ENCODE peak calls at places on chromosomes 7 and 10, in seven cellular contexts. U is CD4-positive, alpha-beta memory T cell; Y is vagina; A is B cell; C is dorsolateral prefrontal cortex; T is COR-L47; H is tibial artery. P is an unnamed sample.

GRCh38 chr10:79498431-79498830 is 13.9 kb upstream of the EIF5AL1 start:
- DNase-seq in U (no peak), Y (no peak), A (no peak), C (no peak), T (no peak), H (peak), P (no peak)

GRCh38 chr7:151016942-151017341 is 7.4 kb downstream of the ATG9B start:
- DNase-seq in U (peak), Y (no peak), A (no peak), C (no peak), T (no peak), H (no peak), P (no peak)

GRCh38 chr10:21336476-21337170 is 188.9 kb downstream of the SKIDA1 start:
- DNase-seq in U (no peak), Y (no peak), A (no peak), C (no peak), T (no peak), H (no peak), P (no peak)

GRCh38 chr7:51141451-51141971 is 175.1 kb downstream of the COBL start:
- DNase-seq in U (no peak), Y (peak), A (no peak), C (no peak), T (no peak), H (no peak), P (peak)

GRCh38 chr10:110313674-110314073 is 9.0 kb upstream of the SMNDC1 start:
- DNase-seq in U (no peak), Y (no peak), A (no peak), C (no peak), T (no peak), H (no peak), P (no peak)

GRCh38 chr10:48653944-48654698 is 30.6 kb upstream of the WDFY4 start:
- DNase-seq in U (no peak), Y (no peak), A (no peak), C (no peak), T (no peak), H (no peak), P (no peak)

GRCh38 chr10:29255117-29255516 is 33.8 kb upstream of the LYZL1 start:
- DNase-seq in U (no peak), Y (no peak), A (no peak), C (no peak), T (no peak), H (no peak), P (no peak)

GRCh38 chr7:106915407-106915806 is 50.3 kb downstream of the PIK3CG start:
- DNase-seq in U (no peak), Y (no peak), A (no peak), C (no peak), T (no peak), H (no peak), P (no peak)

GRCh38 chr7:78073470-78074382 is 275.2 kb downstream of the PHTF2 start:
- DNase-seq in U (no peak), Y (no peak), A (no peak), C (no peak), T (peak), H (no peak), P (peak)

GRCh38 chr7:229184-229964 is 37.0 kb downstream of the FAM20C start:
- DNase-seq in U (no peak), Y (peak), A (no peak), C (peak), T (no peak), H (peak), P (no peak)

GRCh38 chr10:12186324-12186723 is 9.4 kb downstream of the NUDT5 start:
- DNase-seq in U (no peak), Y (no peak), A (no peak), C (no peak), T (no peak), H (no peak), P (no peak)

GRCh38 chr10:28948045-28948444 is 270.7 kb downstream of the BAMBI start:
- DNase-seq in U (no peak), Y (no peak), A (no peak), C (no peak), T (no peak), H (no peak), P (no peak)

GRCh38 chr10:70784476-70784875 is 701 bp downstream of the TBATA start:
- DNase-seq in U (no peak), Y (peak), A (no peak), C (no peak), T (no peak), H (no peak), P (no peak)

GRCh38 chr10:112279482-112279881 is 3.7 kb upstream of the TECTB start:
- DNase-seq in U (no peak), Y (peak), A (no peak), C (no peak), T (no peak), H (no peak), P (no peak)

GRCh38 chr7:1855396-1856160 is 185.5 kb downstream of the ELFN1 start:
- DNase-seq in U (no peak), Y (no peak), A (peak), C (no peak), T (no peak), H (peak), P (no peak)

GRCh38 chr7:95553939-95554338 is 42.4 kb downstream of the PDK4 start:
- DNase-seq in U (no peak), Y (no peak), A (no peak), C (no peak), T (no peak), H (no peak), P (no peak)

GRCh38 chr10:66929375-66929774 is 3.5 kb downstream of the LRRTM3 start:
- DNase-seq in U (no peak), Y (no peak), A (no peak), C (no peak), T (no peak), H (no peak), P (no peak)

GRCh38 chr10:107548301-107548700 is 383.8 kb upstream of the SORCS1 start:
- DNase-seq in U (no peak), Y (no peak), A (no peak), C (no peak), T (no peak), H (no peak), P (no peak)

GRCh38 chr10:110420401-110421193 is 77.1 kb upstream of the DUSP5 start:
- DNase-seq in U (peak), Y (no peak), A (no peak), C (no peak), T (peak), H (no peak), P (no peak)

GRCh38 chr7:80847895-80848294 is 71.0 kb downstream of the SEMA3C start:
- DNase-seq in U (no peak), Y (no peak), A (no peak), C (no peak), T (no peak), H (no peak), P (no peak)

GRCh38 chr10:110609592-110609991 is 34.5 kb upstream of the RBM20 start:
- DNase-seq in U (no peak), Y (no peak), A (no peak), C (no peak), T (peak), H (no peak), P (peak)

GRCh38 chr10:122276611-122277205 is 5.6 kb downstream of the BTBD16 start:
- DNase-seq in U (no peak), Y (no peak), A (no peak), C (no peak), T (no peak), H (no peak), P (no peak)

GRCh38 chr7:28203498-28204240 is 23.1 kb upstream of the JAZF1 start:
- DNase-seq in U (no peak), Y (no peak), A (no peak), C (no peak), T (no peak), H (no peak), P (no peak)

P was measured in NCI-H1417.